ENCODE peak calls at places on chromosomes 7 and 10, in five cellular contexts. F is GM12892, K is upper lobe of left lung, C is GM23338, I is HCT116. L is an unnamed sample.

GRCh38 chr10:81414038-81414437 is 461.0 kb upstream of the NRG3 start:
- DNase-seq in F (no peak), K (no peak), C (peak), I (no peak), L (no peak)

GRCh38 chr7:74042746-74043522 is 15.0 kb downstream of the ELN start:
- DNase-seq in F (no peak), K (no peak), C (no peak), I (no peak), L (no peak)

GRCh38 chr7:118000480-118001202 is 127.4 kb upstream of the CTTNBP2 start:
- DNase-seq in F (no peak), K (no peak), C (no peak), I (no peak), L (no peak)

GRCh38 chr7:155913719-155914118 is 101.5 kb upstream of the SHH start:
- DNase-seq in F (no peak), K (no peak), C (no peak), I (no peak), L (no peak)

GRCh38 chr7:146698995-146699610 is 582.5 kb downstream of the CNTNAP2 start:
- DNase-seq in F (no peak), K (no peak), C (no peak), I (no peak), L (no peak)

GRCh38 chr7:108007762-108008161 is 4.8 kb upstream of the LAMB1 start:
- DNase-seq in F (no peak), K (no peak), C (no peak), I (no peak), L (no peak)

GRCh38 chr7:139708541-139708940 is 69.3 kb downstream of the HIPK2 start:
- DNase-seq in F (no peak), K (no peak), C (no peak), I (no peak), L (no peak)

GRCh38 chr7:29106128-29106988 is 40.0 kb downstream of the CPVL start:
- DNase-seq in F (no peak), K (no peak), C (peak), I (peak), L (no peak)

GRCh38 chr7:45149606-45150005 is 8.0 kb upstream of the RAMP3 start:
- DNase-seq in F (no peak), K (no peak), C (no peak), I (no peak), L (no peak)

GRCh38 chr7:40839881-40840280 is 705.1 kb downstream of the SUGCT start:
- DNase-seq in F (no peak), K (no peak), C (no peak), I (no peak), L (no peak)

GRCh38 chr10:6165221-6165725 is 37.5 kb upstream of the PFKFB3 start:
- DNase-seq in F (no peak), K (no peak), C (no peak), I (no peak), L (no peak)

GRCh38 chr10:88270871-88271713 is 312.0 kb downstream of the RNLS start:
- DNase-seq in F (peak), K (no peak), C (no peak), I (no peak), L (peak)

GRCh38 chr7:15555385-15555859 is 6.4 kb downstream of the AGMO start:
- DNase-seq in F (no peak), K (no peak), C (no peak), I (no peak), L (no peak)

GRCh38 chr7:149370790-149371189 is 90.1 kb downstream of the ZNF777 start:
- DNase-seq in F (no peak), K (no peak), C (no peak), I (no peak), L (no peak)

GRCh38 chr7:149362696-149363095 is 98.2 kb downstream of the ZNF777 start:
- DNase-seq in F (no peak), K (no peak), C (no peak), I (no peak), L (no peak)

GRCh38 chr7:149373089-149373488 is 87.8 kb downstream of the ZNF777 start:
- DNase-seq in F (no peak), K (no peak), C (no peak), I (no peak), L (no peak)

GRCh38 chr7:149369497-149369896 is 91.4 kb downstream of the ZNF777 start:
- DNase-seq in F (no peak), K (no peak), C (no peak), I (peak), L (no peak)

DNA sequence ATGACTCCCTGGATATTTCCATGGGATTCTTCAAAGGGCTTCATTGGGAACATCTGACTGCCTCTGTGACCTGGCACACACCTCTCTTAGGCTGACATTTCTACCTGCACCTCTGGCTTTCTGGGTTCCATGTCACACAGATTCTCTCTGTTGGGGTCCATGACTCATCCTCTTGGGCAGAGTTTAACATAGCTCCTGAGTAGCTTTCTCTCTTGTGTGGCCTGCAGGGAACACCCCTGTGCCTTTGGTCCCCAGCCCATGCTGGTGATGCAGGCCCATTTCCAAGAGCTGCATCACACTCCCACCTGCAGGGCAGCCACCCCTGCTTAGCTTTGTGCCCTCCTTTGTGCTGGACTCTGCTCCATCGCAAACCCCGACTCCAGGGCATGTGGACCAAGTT is 93.4 kb downstream of the ZNF777 start:
- DNase-seq in F (no peak), K (no peak), C (no peak), I (no peak), L (no peak)
- TF ChIP-seq POLR2AphosphoS5 in F (no peak), K (no peak), C (no peak), I (no peak), L (no peak)

DNA sequence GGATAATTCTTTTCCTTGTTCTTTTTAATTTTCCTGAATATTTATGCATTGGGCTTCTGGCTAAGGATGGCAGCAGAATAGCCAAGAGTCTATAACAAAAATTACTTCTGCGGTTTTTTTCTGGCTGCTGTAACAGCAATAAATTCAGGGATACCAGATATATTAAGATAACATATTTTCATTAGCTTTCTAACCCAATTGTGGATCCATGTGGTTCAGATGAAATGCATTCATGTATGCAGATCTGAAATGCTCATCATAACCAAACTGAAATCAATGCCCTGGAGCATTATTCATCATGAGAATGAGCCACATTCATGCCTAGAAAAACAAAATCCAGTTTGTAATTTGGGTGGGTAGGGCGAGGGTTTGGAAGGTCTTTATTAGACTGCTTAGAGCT is 69.8 kb upstream of the SEMA3A start:
- DNase-seq in F (no peak), K (no peak), C (no peak), I (no peak), L (no peak)
- TF ChIP-seq POLR2AphosphoS5 in F (no peak), K (no peak), C (no peak), I (no peak), L (no peak)

DNA sequence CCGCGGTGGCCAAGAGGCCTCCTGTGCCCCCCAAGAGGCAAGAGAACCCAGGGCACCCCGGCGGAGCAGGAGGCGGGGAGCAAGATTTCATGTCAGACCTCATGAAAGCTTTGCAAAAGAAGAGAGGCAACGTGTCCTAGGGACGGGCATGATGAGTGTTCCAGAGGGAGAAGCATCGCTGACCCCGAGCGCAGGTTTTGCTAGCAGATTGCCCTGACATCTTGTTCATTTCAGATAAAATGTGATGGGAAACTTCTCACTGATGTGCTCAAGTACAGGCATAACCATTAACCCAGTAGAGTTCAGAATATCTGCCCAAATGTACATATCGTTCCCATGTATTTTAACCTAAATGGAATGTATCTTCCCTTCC is 129.2 kb downstream of the APBB1IP start:
- DNase-seq in F (no peak), K (no peak), C (no peak), I (no peak), L (no peak)
- TF ChIP-seq POLR2AphosphoS5 in F (no peak), K (no peak), C (no peak), I (no peak), L (no peak)

GRCh38 chr7:130380861-130381455 is 664 bp downstream of the CPA1 start:
- DNase-seq in F (no peak), K (peak), C (no peak), I (no peak), L (no peak)

GRCh38 chr7:130379551-130380120 is 658 bp upstream of the CPA1 start:
- DNase-seq in F (no peak), K (peak), C (no peak), I (no peak), L (no peak)

GRCh38 chr7:130379019-130379418 is 1.3 kb upstream of the CPA1 start:
- DNase-seq in F (no peak), K (no peak), C (no peak), I (no peak), L (no peak)

GRCh38 chr7:130381468-130382312 is 1.4 kb downstream of the CPA1 start:
- DNase-seq in F (no peak), K (peak), C (peak), I (no peak), L (no peak)

DNA sequence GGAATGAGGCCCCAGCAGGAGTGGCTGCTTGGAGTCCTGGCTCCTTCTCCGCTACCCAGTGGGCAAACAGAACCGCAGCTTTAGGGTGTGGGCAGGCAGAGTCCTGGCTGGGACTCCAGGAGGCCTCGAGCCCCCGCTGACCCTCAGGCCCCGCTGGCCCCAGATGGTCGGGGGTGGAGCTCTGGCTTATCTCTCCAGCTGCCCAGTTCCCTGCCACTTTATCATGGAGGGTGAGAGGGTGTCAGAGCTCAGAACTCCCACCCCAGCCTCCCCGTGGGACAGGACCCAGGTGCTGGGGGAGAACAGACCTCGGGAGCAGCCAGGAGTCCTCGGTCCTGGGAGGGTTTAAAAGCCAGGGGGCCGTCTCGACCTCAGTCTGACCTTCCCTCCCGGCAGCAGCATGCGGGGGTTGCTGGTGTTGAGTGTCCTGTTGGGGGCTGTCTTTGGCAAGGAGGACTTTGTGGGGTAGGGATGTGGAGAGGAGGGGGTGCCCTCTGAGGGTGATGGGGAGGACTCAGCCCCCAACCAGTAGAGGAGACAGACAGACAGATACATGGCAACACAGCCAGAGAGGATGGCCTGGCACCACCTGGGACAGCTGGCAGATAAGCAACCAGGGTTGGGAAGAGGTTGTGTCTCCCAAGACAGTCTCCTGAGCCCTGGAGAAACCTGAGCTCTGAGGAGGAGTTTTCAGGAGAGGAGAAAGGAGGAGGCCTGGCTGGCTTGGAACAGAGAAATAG is at the start of gene CPA1:
- DNase-seq in F (no peak), K (peak), C (no peak), I (no peak), L (no peak)
- TF ChIP-seq POLR2AphosphoS5 in F (no peak), K (no peak), C (no peak), I (no peak), L (no peak)